ENCODE peak calls at places on chromosomes 4 and X, in nine cellular contexts. C is stimulated activated CD4-positive, alpha-beta T cell treated with anti-CD3 and anti-CD28 coated beads, Interleukin-4, amount 100 ng/mL, for 4 hours; O is mucosa of gallbladder; X is tibial nerve; A is RPMI8226; G is astrocyte of the spinal cord; Q is NAMALWA; U is psoas muscle; W is activated T-cell treated with anti-CD3 and anti-CD28 coated beads for 24 hours. J is an unnamed sample.

GRCh38 chr4:105895609-105896460 is 564 bp downstream of the NPNT start:
- DNase-seq in Q (no peak), W (no peak), G (peak; percentile 4), A (peak; percentile 2), C (no peak), X (no peak), U (peak; percentile 61), O (peak; percentile 21), J (peak; percentile 14)

GRCh38 chr4:156949373-156949814 is 22.2 kb downstream of the PDGFC start:
- DNase-seq in G (peak; percentile 89), Q (no peak), W (no peak), C (no peak), U (no peak), X (no peak), O (no peak), A (no peak), J (no peak)

GRCh38 chrX:23959781-23960180 is 52.0 kb downstream of the CXorf58 start:
- DNase-seq in Q (no peak), C (no peak), U (no peak), W (no peak), A (no peak), G (no peak), X (no peak), O (no peak), J (no peak)

GRCh38 chr4:56861365-56861764 is 39.9 kb upstream of the SPINK2 start:
- DNase-seq in X (no peak), O (no peak), W (no peak), U (no peak), G (peak; percentile 3), A (peak; percentile 38), Q (peak; percentile 15), C (no peak), J (no peak)

GRCh38 chr4:124948976-124949597 is 236.6 kb upstream of the ANKRD50 start:
- DNase-seq in C (no peak), W (no peak), O (peak; percentile 39), G (peak; percentile 77), Q (no peak), A (peak; percentile 83), X (no peak), U (no peak), J (no peak)

GRCh38 chr4:164779811-164780216 is 25.9 kb downstream of the SMIM31 start:
- DNase-seq in C (no peak), O (no peak), W (no peak), G (peak; percentile 46), U (no peak), Q (peak; percentile 56), A (peak; percentile 23), X (no peak), J (no peak)

GRCh38 chr4:189202182-189202868 is 738.3 kb upstream of the FRG1 start:
- DNase-seq in U (peak; percentile 83), C (peak; percentile 4), W (peak; percentile 18), G (peak; percentile 63), O (peak; percentile 49), A (peak; percentile 65), X (peak; percentile 66), Q (peak; percentile 62), J (peak; percentile 20)

GRCh38 chr4:14196141-14196540 is 568.6 kb upstream of the BOD1L1 start:
- DNase-seq in X (no peak), O (peak; percentile 67), U (no peak), G (peak; percentile 83), W (no peak), A (peak; percentile 3), C (no peak), Q (no peak), J (no peak)

GRCh38 chr4:165873298-165874071 is 448 bp downstream of the TLL1 start:
- DNase-seq in A (no peak), W (no peak), Q (no peak), U (peak; percentile 58), X (no peak), C (no peak), O (no peak), G (peak; percentile 14), J (peak; percentile 4)

GRCh38 chrX:10011261-10011931 is 44.2 kb downstream of the CLDN34 start:
- DNase-seq in X (no peak), Q (no peak), W (no peak), C (peak; percentile 17), A (no peak), O (no peak), G (no peak), U (no peak), J (no peak)

GRCh38 chr4:101211146-101211553 is 136.2 kb downstream of the PPP3CA start:
- DNase-seq in O (no peak), W (no peak), C (no peak), Q (no peak), U (no peak), X (no peak), G (peak; percentile 67), A (no peak), J (no peak)

GRCh38 chr4:13527983-13528822 is 16.1 kb downstream of the NKX3-2 start:
- DNase-seq in G (no peak), X (no peak), C (peak; percentile 26), O (no peak), W (no peak), Q (peak; percentile 39), A (no peak), U (no peak), J (no peak)

GRCh38 chrX:1392376-1393130 is 640 bp upstream of the SLC25A6 start:
- DNase-seq in W (peak; percentile 37), G (peak; percentile 75), C (peak; percentile 57), O (peak; percentile 57), A (peak; percentile 81), X (peak; percentile 52), U (peak; percentile 83), Q (peak; percentile 52), J (no peak)

GRCh38 chr4:106659386-106659785 is 290.8 kb upstream of the GIMD1 start:
- DNase-seq in Q (no peak), G (no peak), C (no peak), A (no peak), U (no peak), O (no peak), W (no peak), X (no peak), J (no peak)

GRCh38 chr4:35151816-35152572 is 1092.3 kb downstream of the ARAP2 start:
- DNase-seq in U (no peak), Q (peak; percentile 37), G (no peak), W (no peak), X (no peak), A (peak; percentile 28), C (no peak), O (no peak), J (no peak)

GRCh38 chrX:15600071-15600470 is 689 bp downstream of the ACE2 start:
- DNase-seq in A (no peak), U (no peak), C (no peak), O (no peak), X (no peak), G (no peak), Q (no peak), W (no peak), J (no peak)

GRCh38 chr4:39636786-39637185 is 1.9 kb downstream of the SMIM14 start:
- DNase-seq in X (no peak), G (peak; percentile 25), Q (peak; percentile 54), W (no peak), O (no peak), C (no peak), A (no peak), U (no peak), J (no peak)

GRCh38 chr4:174314770-174315169 is 31.1 kb downstream of the CEP44 start:
- DNase-seq in G (peak; percentile 61), U (no peak), X (no peak), W (no peak), Q (no peak), A (no peak), O (no peak), C (no peak), J (no peak)

GRCh38 chr4:150501983-150502382 is 80.0 kb upstream of the MAB21L2 start:
- DNase-seq in U (no peak), G (no peak), X (no peak), W (no peak), Q (no peak), O (no peak), C (no peak), A (no peak), J (no peak)

GRCh38 chr4:28277931-28278330 is 1417.3 kb downstream of the STIM2 start:
- DNase-seq in Q (no peak), G (no peak), O (no peak), U (no peak), A (no peak), C (no peak), W (no peak), X (no peak), J (no peak)

GRCh38 chrX:119272882-119273806 is 37.1 kb downstream of the PGRMC1 start:
- DNase-seq in U (peak; percentile 65), G (peak; percentile 40), X (no peak), A (no peak), C (peak; percentile 50), O (peak; percentile 30), Q (no peak), W (peak; percentile 17), J (no peak)

GRCh38 chr4:954211-955020 is 19.0 kb downstream of the DGKQ start:
- DNase-seq in O (no peak), Q (no peak), G (no peak), W (no peak), X (no peak), C (no peak), A (no peak), U (peak; percentile 23), J (no peak)